ENCODE peak calls at places on chromosomes 6 and 20, in five cellular contexts. E is NCI-H82, S is T follicular helper cell, D is T-helper 17 cell, B is HuH-7. P is an unnamed sample.

GRCh38 chr20:610130-611046 is at the start of gene TCF15:
- DNase-seq in E (peak; percentile 94), S (no peak), D (no peak), B (no peak), P (peak; percentile 54)

GRCh38 chr20:60143450-60143849 is 185.2 kb downstream of the CDH26 start:
- DNase-seq in E (no peak), S (no peak), D (no peak), B (no peak), P (no peak)

GRCh38 chr6:95249176-95249575 is 328.2 kb upstream of the MANEA start:
- DNase-seq in E (no peak), S (no peak), D (no peak), B (no peak), P (no peak)

GRCh38 chr20:53728359-53728758 is 134.7 kb upstream of the ZNF217 start:
- DNase-seq in E (no peak), S (no peak), D (no peak), B (no peak), P (no peak)

GRCh38 chr6:127514396-127515227 is 4.5 kb downstream of the MTCL3 start:
- DNase-seq in E (peak; percentile 53), S (peak; percentile 33), D (peak; percentile 36), B (no peak), P (no peak)

GRCh38 chr20:25309395-25310267 is 61.7 kb downstream of the PYGB start:
- DNase-seq in E (no peak), S (no peak), D (no peak), B (no peak), P (peak; percentile 82)

GRCh38 chr6:82875573-82876185 is 190.0 kb downstream of the UBE3D start:
- DNase-seq in E (no peak), S (no peak), D (no peak), B (no peak), P (no peak)

GRCh38 chr6:73079611-73079955 is 145.7 kb downstream of the KHDC1L start:
- DNase-seq in E (no peak), S (no peak), D (no peak), B (no peak), P (no peak)

GRCh38 chr6:126293891-126294524 is 45.9 kb upstream of the CENPW start:
- DNase-seq in E (no peak), S (no peak), D (no peak), B (no peak), P (peak; percentile 34)

GRCh38 chr6:167513763-167514162 is 188.9 kb downstream of the TTLL2 start:
- DNase-seq in E (no peak), S (no peak), D (no peak), B (no peak), P (no peak)

GRCh38 chr6:108847738-108848115 is 495 bp upstream of the ARMC2 start:
- DNase-seq in E (no peak), S (no peak), D (no peak), B (peak; percentile 29), P (no peak)

GRCh38 chr6:80338201-80338836 is 231.8 kb downstream of the BCKDHB start:
- DNase-seq in E (peak; percentile 65), S (peak; percentile 38), D (peak; percentile 51), B (peak; percentile 52), P (peak; percentile 71)

GRCh38 chr6:142071981-142072380 is 60.7 kb upstream of the GJE1 start:
- DNase-seq in E (peak; percentile 21), S (no peak), D (no peak), B (peak; percentile 37), P (no peak)

GRCh38 chr6:28537065-28537464 is 11.4 kb downstream of the GPX5 start:
- DNase-seq in E (no peak), S (no peak), D (no peak), B (no peak), P (peak; percentile 85)

GRCh38 chr6:1297746-1298145 is 14.2 kb upstream of the FOXQ1 start:
- DNase-seq in E (no peak), S (no peak), D (no peak), B (no peak), P (no peak)

GRCh38 chr6:141029908-141030307 is 1102.8 kb upstream of the GJE1 start:
- DNase-seq in E (no peak), S (no peak), D (no peak), B (no peak), P (no peak)

GRCh38 chr6:8839626-8840025 is 404.3 kb upstream of the SLC35B3 start:
- DNase-seq in E (no peak), S (no peak), D (no peak), B (no peak), P (no peak)

GRCh38 chr20:14807224-14807623 is 469.8 kb upstream of the FLRT3 start:
- DNase-seq in E (no peak), S (no peak), D (no peak), B (no peak), P (no peak)

GRCh38 chr6:144305985-144306384 is 20.9 kb downstream of the UTRN start:
- DNase-seq in E (no peak), S (no peak), D (no peak), B (no peak), P (no peak)

GRCh38 chr6:112233864-112234263 is 20.5 kb downstream of the LAMA4 start:
- DNase-seq in E (no peak), S (no peak), D (no peak), B (no peak), P (no peak)

GRCh38 chr20:23061713-23062561 is 12.5 kb upstream of the THBD start:
- DNase-seq in E (peak; percentile 9), S (no peak), D (no peak), B (no peak), P (peak; percentile 76)

GRCh38 chr20:366042-366718 is 14.4 kb upstream of the TRIB3 start:
- DNase-seq in E (no peak), S (no peak), D (no peak), B (no peak), P (no peak)

GRCh38 chr20:4898282-4898681 is 103.0 kb downstream of the SLC23A2 start:
- DNase-seq in E (no peak), S (no peak), D (no peak), B (no peak), P (peak; percentile 45)

GRCh38 chr20:45354423-45355208 is 6.4 kb upstream of the SDC4 start:
- DNase-seq in E (no peak), S (no peak), D (no peak), B (no peak), P (no peak)

GRCh38 chr20:37342231-37343177 is 3.4 kb upstream of the SRC start:
- DNase-seq in E (peak; percentile 41), S (no peak), D (no peak), B (peak; percentile 54), P (no peak)

GRCh38 chr20:63133481-63134091 is 82.3 kb downstream of the YTHDF1 start:
- DNase-seq in E (no peak), S (no peak), D (no peak), B (no peak), P (no peak)

GRCh38 chr6:49888742-49889431 is 22.6 kb upstream of the CRISP1 start:
- DNase-seq in E (no peak), S (no peak), D (no peak), B (no peak), P (no peak)

GRCh38 chr6:70599187-70599586 is 32.5 kb downstream of the SDHAF4 start:
- DNase-seq in E (no peak), S (no peak), D (no peak), B (no peak), P (no peak)

GRCh38 chr6:158283304-158284005 is 28.8 kb upstream of the TULP4 start:
- DNase-seq in E (no peak), S (peak; percentile 26), D (no peak), B (no peak), P (peak; percentile 61)

GRCh38 chr6:150697515-150697914 is 97.8 kb downstream of the PLEKHG1 start:
- DNase-seq in E (no peak), S (no peak), D (no peak), B (peak; percentile 67), P (peak; percentile 17)

GRCh38 chr20:36102809-36103596 is 51.5 kb upstream of the EPB41L1 start:
- DNase-seq in E (peak; percentile 65), S (no peak), D (no peak), B (peak; percentile 42), P (peak; percentile 18)

GRCh38 chr6:89680150-89680549 is 41.6 kb upstream of the LYRM2 start:
- DNase-seq in E (no peak), S (no peak), D (no peak), B (no peak), P (peak; percentile 53)

GRCh38 chr6:150199241-150199640 is 56.4 kb downstream of the PPP1R14C start:
- DNase-seq in E (no peak), S (no peak), D (no peak), B (no peak), P (no peak)

GRCh38 chr20:62214067-62214466 is 6.0 kb downstream of the HRH3 start:
- DNase-seq in E (peak; percentile 46), S (no peak), D (no peak), B (no peak), P (no peak)

GRCh38 chr6:45420083-45420908 is 42.6 kb upstream of the SUPT3H start:
- DNase-seq in E (peak; percentile 56), S (peak; percentile 36), D (peak; percentile 32), B (no peak), P (no peak)

P was measured in NCI-H69.